ENCODE peak calls at places on chromosome 15, in four cellular contexts. L, A, U and F are unnamed samples.

GRCh38 chr15:73988075-73988969 is 3.8 kb downstream of the STOML1 start:
- DNase-seq in L (no peak), A (no peak), U (peak), F (no peak)

GRCh38 chr15:89068325-89068784 is 19.9 kb upstream of the ABHD2 start:
- DNase-seq in L (peak), A (no peak), U (no peak), F (no peak)

GRCh38 chr15:83733206-83733605 is 79.3 kb downstream of the ADAMTSL3 start:
- DNase-seq in L (no peak), A (no peak), U (no peak), F (no peak)

GRCh38 chr15:91152896-91153581 is 53.0 kb downstream of the SV2B start:
- DNase-seq in L (no peak), A (no peak), U (no peak), F (no peak)

GRCh38 chr15:28896944-28897343 is 11.2 kb downstream of the APBA2 start:
- DNase-seq in L (no peak), A (peak), U (no peak), F (no peak)

GRCh38 chr15:94004697-94005096 is 226.7 kb upstream of the MCTP2 start:
- DNase-seq in L (no peak), A (no peak), U (no peak), F (peak)

GRCh38 chr15:39250001-39250400 is 330.9 kb upstream of the THBS1 start:
- DNase-seq in L (no peak), A (no peak), U (no peak), F (no peak)

GRCh38 chr15:78763796-78764241 is 47.4 kb downstream of the ADAMTS7 start:
- DNase-seq in L (no peak), A (no peak), U (no peak), F (no peak)

GRCh38 chr15:85615930-85616329 is 178.8 kb downstream of the KLHL25 start:
- DNase-seq in L (no peak), A (no peak), U (peak), F (no peak)

GRCh38 chr15:34217587-34218225 is 7.1 kb upstream of the EMC4 start:
- DNase-seq in L (no peak), A (no peak), U (no peak), F (no peak)

GRCh38 chr15:73352082-73352481 is 16.7 kb downstream of the HCN4 start:
- DNase-seq in L (no peak), A (no peak), U (no peak), F (no peak)

GRCh38 chr15:88657326-88658069 is 18.7 kb downstream of the ISG20 start:
- DNase-seq in L (no peak), A (peak), U (no peak), F (peak)

GRCh38 chr15:60384052-60384451 is 13.7 kb downstream of the ANXA2 start:
- DNase-seq in L (no peak), A (no peak), U (no peak), F (no peak)

GRCh38 chr15:51366911-51367310 is 25.5 kb downstream of the GLDN start:
- DNase-seq in L (no peak), A (no peak), U (peak), F (no peak)

GRCh38 chr15:76986743-76987142 is 8.2 kb upstream of the PSTPIP1 start:
- DNase-seq in L (no peak), A (no peak), U (no peak), F (no peak)

GRCh38 chr15:84638103-84638502 is 16.0 kb downstream of the WDR73 start:
- DNase-seq in L (no peak), A (no peak), U (no peak), F (no peak)

GRCh38 chr15:65028338-65028737 is 1.1 kb downstream of the MTFMT start:
- DNase-seq in L (no peak), A (no peak), U (peak), F (no peak)

GRCh38 chr15:98442379-98442833 is 205.9 kb upstream of the IGF1R start:
- DNase-seq in L (peak), A (peak), U (peak), F (no peak)

GRCh38 chr15:68793776-68794175 is 26.9 kb downstream of the ANP32A start:
- DNase-seq in L (no peak), A (no peak), U (no peak), F (no peak)

GRCh38 chr15:81091889-81092558 is 42.0 kb upstream of the CFAP161 start:
- DNase-seq in L (no peak), A (no peak), U (no peak), F (no peak)

GRCh38 chr15:101610628-101611000 is 41.6 kb downstream of the TM2D3 start:
- DNase-seq in L (no peak), A (no peak), U (no peak), F (no peak)

GRCh38 chr15:89460048-89460447 is 36.3 kb downstream of the RHCG start:
- DNase-seq in L (no peak), A (no peak), U (no peak), F (no peak)

GRCh38 chr15:75952512-75952911 is 48.8 kb downstream of the FBXO22 start:
- DNase-seq in L (no peak), A (no peak), U (no peak), F (no peak)

GRCh38 chr15:35630570-35630969 is 84.6 kb upstream of the DPH6 start:
- DNase-seq in L (no peak), A (no peak), U (no peak), F (no peak)

GRCh38 chr15:43529587-43530345 is 12.4 kb downstream of the MAP1A start:
- DNase-seq in L (no peak), A (no peak), U (no peak), F (no peak)

GRCh38 chr15:77599899-77600298 is 32.8 kb downstream of the LINGO1 start:
- DNase-seq in L (peak), A (peak), U (peak), F (peak)

GRCh38 chr15:76327191-76328105 is 9.1 kb upstream of the ISL2 start:
- DNase-seq in L (no peak), A (no peak), U (no peak), F (no peak)

GRCh38 chr15:61906961-61907752 is 153.1 kb downstream of the VPS13C start:
- DNase-seq in L (no peak), A (no peak), U (no peak), F (no peak)

GRCh38 chr15:72231847-72232461 is 964 bp upstream of the PKM start:
- DNase-seq in L (no peak), A (no peak), U (peak), F (peak)

GRCh38 chr15:69395460-69395859 is 18.7 kb upstream of the KIF23 start:
- DNase-seq in L (no peak), A (no peak), U (no peak), F (no peak)

GRCh38 chr15:51879555-51879954 is 50.1 kb downstream of the TMOD3 start:
- DNase-seq in L (no peak), A (no peak), U (no peak), F (no peak)

GRCh38 chr15:27358751-27359434 is 387.9 kb downstream of the GABRG3 start:
- DNase-seq in L (no peak), A (peak), U (no peak), F (no peak)

GRCh38 chr15:81959196-81959595 is 86.6 kb downstream of the MEX3B start:
- DNase-seq in L (no peak), A (no peak), U (no peak), F (no peak)

GRCh38 chr15:24718289-24719082 is 42.9 kb downstream of the NPAP1 start:
- DNase-seq in L (no peak), A (no peak), U (no peak), F (no peak)

GRCh38 chr15:63473999-63474809 is 30.2 kb upstream of the USP3 start:
- DNase-seq in L (no peak), A (no peak), U (peak), F (peak)

GRCh38 chr15:77239892-77240608 is 169.1 kb upstream of the TSPAN3 start:
- DNase-seq in L (no peak), A (no peak), U (no peak), F (no peak)

GRCh38 chr15:51030649-51031316 is 63.9 kb downstream of the TNFAIP8L3 start:
- DNase-seq in L (no peak), A (peak), U (no peak), F (peak)

GRCh38 chr15:47727676-47728075 is 10.4 kb downstream of the SEMA6D start:
- DNase-seq in L (no peak), A (no peak), U (no peak), F (no peak)